ENCODE peak calls at places on chromosome 18, in five cellular contexts. Z, S, E, X and U are unnamed samples. For H3K27me3, the result is how much of the 10 kb centered on the place peaks cover.

GRCh38 chr18:63207154-63207790 is 112.3 kb downstream of the BCL2 start:
- DNase-seq in Z (no peak), S (no peak), E (no peak), X (no peak), U (no peak)

GRCh38 chr18:22668496-22668895 is 250.8 kb upstream of the CTAGE1 start:
- DNase-seq in Z (peak), S (no peak), E (no peak), X (peak), U (peak)

GRCh38 chr18:55003695-55004094 is 44.4 kb upstream of the CCDC68 start:
- DNase-seq in Z (no peak), S (no peak), E (no peak), X (no peak), U (no peak)

GRCh38 chr18:34794346-34794745 is 84.2 kb downstream of the DTNA start:
- DNase-seq in Z (no peak), S (peak), E (no peak), X (no peak), U (no peak)

GRCh38 chr18:44033144-44033543 is 647.5 kb upstream of the SETBP1 start:
- DNase-seq in Z (no peak), S (peak), E (no peak), X (no peak), U (no peak)

GRCh38 chr18:75173125-75173432 is 35.9 kb downstream of the PTGR3 start:
- DNase-seq in Z (no peak), S (peak), E (no peak), X (no peak), U (no peak)

GRCh38 chr18:62413189-62413588 is 88.1 kb downstream of the TNFRSF11A start:
- DNase-seq in Z (no peak), S (no peak), E (no peak), X (no peak), U (no peak)

GRCh38 chr18:42131940-42132244 is 176.9 kb downstream of the PIK3C3 start:
- DNase-seq in Z (no peak), S (no peak), E (no peak), X (no peak), U (no peak)

GRCh38 chr18:51654441-51655326 is 457.2 kb upstream of the MEX3C start:
- DNase-seq in Z (no peak), S (peak), E (no peak), X (no peak), U (no peak)

GRCh38 chr18:11761553-11761952 is 72.5 kb downstream of the GNAL start:
- DNase-seq in Z (peak), S (peak), E (peak), X (no peak), U (no peak)

GRCh38 chr18:22831441-22831904 is 101.7 kb upstream of the RBBP8 start:
- DNase-seq in Z (no peak), S (no peak), E (peak), X (peak), U (peak)

GRCh38 chr18:36185157-36185556 is 2.1 kb upstream of the MOCOS start:
- DNase-seq in Z (no peak), S (no peak), E (no peak), X (no peak), U (no peak)

GRCh38 chr18:5164903-5165302 is 32.2 kb downstream of the AKAIN1 start:
- DNase-seq in Z (no peak), S (no peak), E (no peak), X (no peak), U (no peak)

GRCh38 chr18:35582310-35582682 is 756 bp downstream of the GALNT1 start:
- DNase-seq in Z (no peak), S (no peak), E (no peak), X (peak), U (peak)

GRCh38 chr18:62741118-62741566 is 25.8 kb downstream of the PHLPP1 start:
- DNase-seq in Z (peak), S (no peak), E (peak), X (peak), U (peak)

GRCh38 chr18:10041180-10041579 is 127.4 kb downstream of the VAPA start:
- DNase-seq in Z (no peak), S (no peak), E (no peak), X (peak), U (no peak)

GRCh38 chr18:24400587-24400986 is 3.0 kb upstream of the OSBPL1A start:
- DNase-seq in Z (no peak), S (no peak), E (no peak), X (no peak), U (no peak)

GRCh38 chr18:23106575-23106974 is 28.7 kb upstream of the CABLES1 start:
- DNase-seq in Z (no peak), S (no peak), E (peak), X (peak), U (peak)

GRCh38 chr18:1015777-1016176 is 111.1 kb downstream of the ADCYAP1 start:
- DNase-seq in Z (no peak), S (no peak), E (no peak), X (no peak), U (no peak)

GRCh38 chr18:42706029-42706608 is 409.4 kb downstream of the RIT2 start:
- DNase-seq in Z (no peak), S (no peak), E (no peak), X (no peak), U (no peak)

GRCh38 chr18:9348766-9349165 is 14.2 kb downstream of the TWSG1 start:
- DNase-seq in Z (no peak), S (no peak), E (no peak), X (peak), U (peak)

GRCh38 chr18:44036500-44036899 is 644.2 kb upstream of the SETBP1 start:
- DNase-seq in Z (no peak), S (peak), E (no peak), X (no peak), U (peak)

GRCh38 chr18:9918016-9918680 is 4.3 kb downstream of the VAPA start:
- DNase-seq in Z (no peak), S (no peak), E (no peak), X (peak), U (peak)

GRCh38 chr18:50092250-50092780 is 102.6 kb downstream of the MYO5B start:
- DNase-seq in Z (no peak), S (peak), E (no peak), X (no peak), U (no peak)

GRCh38 chr18:49631146-49631866 is 69.4 kb downstream of the LIPG start:
- DNase-seq in Z (no peak), S (no peak), E (no peak), X (no peak), U (no peak)

GRCh38 chr18:37322497-37323035 is 243.0 kb downstream of the CELF4 start:
- DNase-seq in Z (peak), S (peak), E (peak), X (peak), U (peak)

GRCh38 chr18:36186461-36187137 is 698 bp upstream of the MOCOS start:
- DNase-seq in Z (peak), S (peak), E (no peak), X (peak), U (peak)

GRCh38 chr18:26745288-26745975 is 120.1 kb downstream of the AQP4 start:
- DNase-seq in Z (no peak), S (no peak), E (no peak), X (no peak), U (no peak)

GRCh38 chr18:46573156-46573555 is 83.9 kb downstream of the LOXHD1 start:
- DNase-seq in Z (no peak), S (no peak), E (no peak), X (no peak), U (no peak)

GRCh38 chr18:68660355-68661183 is 54.3 kb downstream of the TMX3 start:
- DNase-seq in Z (peak), S (peak), E (peak), X (peak), U (peak)

GRCh38 chr18:24538421-24539264 is 78.2 kb downstream of the HRH4 start:
- DNase-seq in Z (no peak), S (no peak), E (no peak), X (no peak), U (no peak)

GRCh38 chr18:45844938-45845337 is 19.5 kb downstream of the SIGLEC15 start:
- DNase-seq in Z (no peak), S (no peak), E (no peak), X (no peak), U (no peak)

GRCh38 chr18:24726727-24727539 is 266.5 kb downstream of the HRH4 start:
- DNase-seq in Z (peak), S (peak), E (peak), X (peak), U (peak)

GRCh38 chr18:31424383-31424988 is 23.1 kb upstream of the DSG3 start:
- DNase-seq in Z (peak), S (peak), E (peak), X (peak), U (peak)

GRCh38 chr18:36312806-36313395 is 15.4 kb downstream of the FHOD3 start:
- DNase-seq in Z (no peak), S (no peak), E (no peak), X (no peak), U (peak)

DNA sequence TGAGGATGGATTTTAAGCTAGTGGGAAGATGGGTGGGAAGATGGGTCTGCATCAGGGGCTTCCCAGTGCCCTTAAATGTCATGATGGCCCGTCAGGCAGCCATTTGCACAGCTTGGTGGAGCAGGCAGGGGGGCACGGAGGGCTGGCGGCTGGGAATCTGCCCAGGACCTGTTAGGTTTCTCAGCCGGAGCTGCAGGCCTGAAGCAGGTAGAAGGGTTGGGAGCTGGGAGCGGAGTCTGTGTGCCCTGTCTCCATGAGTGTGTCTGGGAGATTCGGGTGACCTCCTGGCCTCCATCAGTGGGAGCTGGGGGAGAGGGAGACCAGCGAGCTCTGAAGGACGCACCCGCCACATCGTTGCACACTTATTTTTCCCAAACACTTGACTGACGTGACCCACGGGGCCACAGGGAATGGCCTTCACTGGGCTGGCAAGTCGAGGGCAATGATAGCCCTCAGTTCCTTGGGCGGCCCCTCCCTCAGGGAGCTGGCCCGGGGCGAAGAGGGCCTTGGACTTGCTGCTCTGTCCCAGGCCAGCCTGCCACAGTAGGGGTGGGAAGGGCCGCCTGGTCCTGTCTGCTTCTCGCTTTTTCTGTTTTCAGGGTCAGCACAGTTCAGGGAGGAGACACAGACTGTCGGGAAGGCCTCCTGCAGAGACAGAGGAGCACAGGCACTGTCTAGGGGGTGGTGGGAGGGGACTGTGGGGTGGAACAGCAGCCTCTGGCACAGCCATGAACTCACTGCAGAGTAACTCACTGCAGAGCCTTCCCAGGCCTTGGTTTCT is 236.8 kb downstream of the ZBTB7C start:
- DNase-seq in Z (no peak), S (no peak), E (no peak), X (no peak), U (no peak)
- H3K9ac ChIP-seq in Z (no peak), S (no peak), E (no peak), X (no peak), U (no peak)

GRCh38 chr18:12928149-12928548 is 19.7 kb upstream of the SEH1L start:
- DNase-seq in Z (no peak), S (no peak), E (no peak), X (no peak), U (no peak)
- H3K27me3 ChIP-seq in Z (under half), S (under half), E (under half), X (under half), U (under half)

GRCh38 chr18:39149211-39149806 is 1583.7 kb upstream of the CELF4 start:
- DNase-seq in Z (no peak), S (peak), E (peak), X (no peak), U (no peak)
- H3K9ac ChIP-seq in Z (no peak), S (no peak), E (no peak), X (no peak), U (no peak)

GRCh38 chr18:13379062-13379800 is 160.7 kb downstream of the LDLRAD4 start:
- DNase-seq in Z (no peak), S (no peak), E (no peak), X (no peak), U (no peak)

GRCh38 chr18:13377496-13377895 is 158.9 kb downstream of the LDLRAD4 start:
- DNase-seq in Z (no peak), S (no peak), E (no peak), X (peak), U (no peak)

GRCh38 chr18:13376298-13376840 is 157.8 kb downstream of the LDLRAD4 start:
- DNase-seq in Z (no peak), S (no peak), E (no peak), X (no peak), U (no peak)

GRCh38 chr18:13376841-13377351 is 158.3 kb downstream of the LDLRAD4 start:
- DNase-seq in Z (no peak), S (no peak), E (no peak), X (no peak), U (no peak)

DNA sequence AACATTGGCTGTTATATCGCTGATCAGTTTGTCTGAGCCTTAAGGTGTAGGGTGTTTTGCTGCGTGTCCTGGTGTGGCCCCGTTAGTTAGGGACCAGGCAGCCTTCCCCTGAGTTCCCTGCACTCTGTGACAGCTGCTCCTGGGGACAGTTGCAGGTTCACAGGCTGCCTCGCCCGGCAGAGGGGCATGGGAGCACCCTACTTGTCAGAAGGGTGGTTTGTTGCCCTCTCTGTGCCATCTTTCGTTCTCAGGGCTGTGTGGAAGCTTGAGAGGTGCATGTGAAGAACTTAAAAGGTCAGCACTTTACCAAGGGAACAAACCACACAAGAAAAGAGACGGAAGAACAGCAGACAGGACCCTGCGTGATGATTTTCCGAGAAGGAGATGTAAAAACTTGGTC is 159.6 kb downstream of the LDLRAD4 start:
- DNase-seq in Z (no peak), S (no peak), E (no peak), X (no peak), U (no peak)
- H3K27me3 ChIP-seq in Z (half or more), S (under half), E (under half), X (under half), U (under half)

GRCh38 chr18:79872423-79872822 is 74.7 kb downstream of the KCNG2 start:
- DNase-seq in Z (no peak), S (peak), E (no peak), X (no peak), U (peak)
- H3K9ac ChIP-seq in Z (no peak), S (no peak), E (no peak), X (no peak), U (no peak)

GRCh38 chr18:78978336-78979057 is 1.1 kb upstream of the SALL3 start:
- DNase-seq in Z (no peak), S (peak), E (no peak), X (no peak), U (no peak)
- H3K27me3 ChIP-seq in Z (under half), S (half or more), E (under half), X (half or more), U (half or more)

DNA sequence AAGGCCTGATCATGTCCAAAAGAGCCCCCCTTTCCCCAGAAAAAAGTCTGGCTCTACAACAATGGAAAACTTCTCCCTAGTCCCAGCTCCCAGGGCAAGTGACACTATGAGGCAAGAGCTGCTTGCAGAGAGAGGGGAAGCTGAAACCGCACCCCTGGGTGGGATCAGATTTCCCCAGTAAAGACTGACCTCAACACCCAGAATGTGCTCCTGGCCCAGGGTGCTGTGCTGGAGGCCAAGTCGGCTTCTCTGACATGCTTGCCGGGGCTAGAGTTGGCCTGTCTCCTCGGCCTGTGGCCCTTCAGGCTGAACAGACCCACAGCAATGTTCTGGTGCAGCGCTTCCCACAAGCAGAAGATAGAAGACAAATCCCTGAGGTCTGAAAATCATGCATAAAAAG is 18.4 kb upstream of the ST8SIA3 start:
- DNase-seq in Z (no peak), S (no peak), E (no peak), X (no peak), U (no peak)
- H3K9ac ChIP-seq in Z (no peak), S (no peak), E (no peak), X (no peak), U (no peak)